ENCODE peak calls at places on chromosomes 13 and 19, in four cellular contexts. One of them, this sample, is unnamed.

GRCh38 chr13:75378301-75378700 is 103.7 kb downstream of the TBC1D4 start:
- DNase-seq in K562: no peak
- DNase-seq in HepG2: no peak
- DNase-seq in A549: no peak
- DNase-seq in this sample: no peak

GRCh38 chr19:7965259-7965841 is 21.9 kb upstream of the TIMM44 start:
- DNase-seq in K562: no peak
- DNase-seq in HepG2: no peak
- DNase-seq in A549: no peak
- DNase-seq in this sample: no peak

GRCh38 chr19:28705008-28705407 is 507.9 kb downstream of the UQCRFS1 start:
- DNase-seq in K562: peak; percentile 19
- DNase-seq in HepG2: peak; percentile 21
- DNase-seq in A549: peak; percentile 58
- DNase-seq in this sample: no peak

GRCh38 chr19:24099829-24100228 is 12.8 kb downstream of the ZNF254 start:
- DNase-seq in K562: no peak
- DNase-seq in HepG2: no peak
- DNase-seq in A549: no peak
- DNase-seq in this sample: no peak

GRCh38 chr13:112651306-112651705 is 38.5 kb upstream of the ATP11A start:
- DNase-seq in K562: no peak
- DNase-seq in HepG2: no peak
- DNase-seq in A549: no peak
- DNase-seq in this sample: no peak

GRCh38 chr13:91158015-91158390 is 189.5 kb upstream of the MIR17HG start:
- DNase-seq in K562: no peak
- DNase-seq in HepG2: no peak
- DNase-seq in A549: no peak
- DNase-seq in this sample: no peak

GRCh38 chr19:55697698-55698097 is 22.7 kb downstream of the EPN1 start:
- DNase-seq in K562: no peak
- DNase-seq in HepG2: no peak
- DNase-seq in A549: no peak
- DNase-seq in this sample: no peak

GRCh38 chr19:8631425-8631819 is 989 bp downstream of the NFILZ start:
- DNase-seq in K562: no peak
- DNase-seq in HepG2: peak; percentile 86
- DNase-seq in A549: peak; percentile 95
- DNase-seq in this sample: no peak

GRCh38 chr19:39282021-39282420 is 13.8 kb downstream of the IFNL2 start:
- DNase-seq in K562: no peak
- DNase-seq in HepG2: no peak
- DNase-seq in A549: no peak
- DNase-seq in this sample: no peak

GRCh38 chr19:47539747-47540311 is 25.0 kb upstream of the NAPA start:
- DNase-seq in K562: no peak
- DNase-seq in HepG2: no peak
- DNase-seq in A549: no peak
- DNase-seq in this sample: no peak

GRCh38 chr19:28577199-28577598 is 635.8 kb downstream of the UQCRFS1 start:
- DNase-seq in K562: no peak
- DNase-seq in HepG2: no peak
- DNase-seq in A549: no peak
- DNase-seq in this sample: no peak

GRCh38 chr13:76885203-76886004 is 801 bp downstream of the KCTD12 start:
- DNase-seq in K562: peak; percentile 11
- DNase-seq in HepG2: no peak
- DNase-seq in A549: peak; percentile 66
- DNase-seq in this sample: peak; percentile 57

GRCh38 chr13:76888421-76888820 is 2.2 kb upstream of the KCTD12 start:
- DNase-seq in K562: no peak
- DNase-seq in HepG2: no peak
- DNase-seq in A549: no peak
- DNase-seq in this sample: no peak

GRCh38 chr13:76886292-76887061 is at the start of gene KCTD12:
- DNase-seq in K562: peak; percentile 52
- DNase-seq in HepG2: no peak
- DNase-seq in A549: peak; percentile 72
- DNase-seq in this sample: peak; percentile 74

GRCh38 chr13:76886005-76886291 is 257 bp downstream of the KCTD12 start:
- DNase-seq in K562: no peak
- DNase-seq in HepG2: no peak
- DNase-seq in A549: no peak
- DNase-seq in this sample: no peak

GRCh38 chr13:76887070-76887563 is 912 bp upstream of the KCTD12 start:
- DNase-seq in K562: no peak
- DNase-seq in HepG2: no peak
- DNase-seq in A549: no peak
- DNase-seq in this sample: peak; percentile 45
- TF ChIP-seq NR3C1 in K562: no peak
- TF ChIP-seq NR3C1 in HepG2: no peak
- TF ChIP-seq NR3C1 in A549: no peak
- TF ChIP-seq NR3C1 in this sample: no peak

DNA sequence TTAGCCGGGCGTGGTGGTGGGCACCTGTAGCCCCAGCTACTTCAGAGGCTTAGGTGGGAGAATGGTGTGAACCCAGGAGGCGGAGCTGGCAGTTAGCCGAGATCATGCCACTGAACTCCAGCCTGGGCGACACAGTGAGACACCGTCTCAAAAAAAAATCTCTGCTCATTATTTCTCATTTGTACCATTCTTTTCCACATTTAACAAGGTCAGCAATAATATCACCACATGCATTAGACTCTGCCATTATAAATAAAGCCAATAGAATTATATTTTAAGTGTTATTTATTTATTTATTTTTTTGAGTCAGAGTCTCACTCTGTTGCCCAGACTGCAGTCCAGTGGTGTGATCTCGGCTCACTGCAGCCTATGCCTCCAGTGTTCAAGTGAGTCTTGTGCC is 24.2 kb downstream of the UGGT2 start:
- DNase-seq in K562: no peak
- DNase-seq in HepG2: no peak
- DNase-seq in A549: no peak
- DNase-seq in this sample: no peak
- TF ChIP-seq NR3C1 in K562: no peak
- TF ChIP-seq NR3C1 in HepG2: no peak
- TF ChIP-seq NR3C1 in A549: no peak
- TF ChIP-seq NR3C1 in this sample: no peak

GRCh38 chr13:106376411-106377112 is 158.9 kb downstream of the EFNB2 start:
- DNase-seq in K562: no peak
- DNase-seq in HepG2: no peak
- DNase-seq in A549: peak; percentile 48
- DNase-seq in this sample: no peak
- TF ChIP-seq NR3C1 in K562: no peak
- TF ChIP-seq NR3C1 in HepG2: no peak
- TF ChIP-seq NR3C1 in A549: no peak
- TF ChIP-seq NR3C1 in this sample: no peak

DNA sequence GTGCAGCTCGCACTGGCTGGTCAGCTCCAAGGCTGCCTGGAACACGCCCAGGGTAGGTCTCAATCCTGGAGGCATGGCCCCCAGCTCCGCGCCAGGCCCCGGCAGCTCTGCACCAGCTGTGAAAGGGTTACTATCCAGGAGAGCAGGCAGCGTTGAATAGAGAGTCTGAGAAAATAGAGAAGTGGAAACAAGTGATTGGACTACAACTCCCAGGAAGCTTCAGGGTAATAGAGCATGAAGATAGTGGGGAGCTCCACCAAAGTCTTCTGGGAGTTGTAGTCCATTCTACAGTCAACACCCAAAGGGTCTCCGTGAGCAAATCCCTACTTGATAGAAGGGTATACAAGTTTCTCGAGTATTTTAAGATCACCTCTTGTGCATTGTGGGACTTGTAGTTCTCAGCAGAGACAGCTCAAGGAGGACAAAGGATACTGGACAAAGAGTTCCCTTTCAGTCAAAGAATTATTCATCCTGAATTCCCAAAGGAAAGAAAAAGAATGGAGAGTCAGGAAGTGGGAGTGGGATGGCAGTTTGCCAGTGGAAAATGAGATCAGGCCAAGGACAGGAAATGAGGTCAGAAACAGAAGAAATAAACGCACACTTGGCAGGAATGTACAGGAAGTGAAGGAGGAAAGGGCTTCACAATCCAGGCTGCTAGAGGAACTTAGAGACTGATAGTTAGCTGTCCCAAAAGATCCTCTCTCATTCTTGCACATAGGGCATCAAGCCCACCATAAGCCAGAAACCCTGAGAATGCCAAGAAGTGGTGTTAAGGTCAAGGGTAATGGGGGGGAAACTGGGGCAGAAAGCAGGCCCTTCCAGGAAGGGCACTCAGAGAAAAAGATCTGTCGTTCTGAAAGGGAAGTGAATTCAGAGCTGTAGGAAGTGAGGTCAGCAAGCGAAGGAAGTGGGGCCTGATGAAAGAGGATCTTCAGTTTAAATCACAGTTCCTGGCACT is 5.5 kb upstream of the MAMSTR start:
- DNase-seq in K562: peak; percentile 79
- DNase-seq in HepG2: no peak
- DNase-seq in A549: peak; percentile 84
- DNase-seq in this sample: no peak
- TF ChIP-seq NR3C1 in K562: no peak
- TF ChIP-seq NR3C1 in HepG2: no peak
- TF ChIP-seq NR3C1 in A549: no peak
- TF ChIP-seq NR3C1 in this sample: no peak

GRCh38 chr19:48997972-48998371 is 4.3 kb downstream of the RUVBL2 start:
- DNase-seq in K562: peak; percentile 69
- DNase-seq in HepG2: peak; percentile 73
- DNase-seq in A549: peak; percentile 85
- DNase-seq in this sample: peak; percentile 92
- TF ChIP-seq NR3C1 in K562: no peak
- TF ChIP-seq NR3C1 in HepG2: no peak
- TF ChIP-seq NR3C1 in A549: no peak
- TF ChIP-seq NR3C1 in this sample: no peak

DNA sequence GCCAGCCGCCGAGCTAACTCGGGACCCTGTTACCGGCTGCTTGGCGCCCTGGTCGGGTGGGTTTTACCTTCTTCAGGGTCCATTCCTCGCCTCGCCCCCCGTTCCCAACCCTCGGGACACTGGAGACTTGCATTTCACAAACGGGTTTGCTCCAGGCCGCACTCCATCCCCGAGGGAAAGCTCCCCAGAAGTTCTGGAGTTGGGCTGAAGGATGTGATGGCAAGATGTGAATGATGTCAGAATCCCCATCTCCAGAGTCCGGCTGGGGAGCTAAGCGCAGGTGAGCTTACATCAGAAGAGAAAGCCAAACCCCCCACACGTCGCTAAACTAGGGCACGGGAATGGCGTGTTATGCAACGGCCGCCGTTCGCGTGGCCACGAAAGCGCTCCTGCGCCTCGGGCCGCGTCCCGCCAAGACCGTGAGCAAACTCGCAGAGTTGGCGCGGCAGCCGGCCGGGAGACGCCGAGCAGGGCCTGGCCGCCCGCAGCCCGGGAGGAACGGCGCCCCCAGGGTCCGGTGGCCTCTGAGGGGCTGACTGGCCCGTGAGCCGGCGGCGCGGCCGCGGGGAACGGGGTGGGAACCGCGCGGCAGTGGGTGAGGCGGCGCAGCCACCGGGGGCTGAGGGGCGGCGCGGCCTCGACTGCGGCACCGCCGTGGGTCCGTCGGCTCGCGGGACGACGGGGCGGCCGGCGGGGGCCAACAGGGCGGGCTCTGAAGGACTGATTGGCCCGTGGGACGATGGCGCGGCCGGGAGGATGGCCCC is 1.1 kb downstream of the LATS2 start:
- DNase-seq in K562: no peak
- DNase-seq in HepG2: no peak
- DNase-seq in A549: peak; percentile 45
- DNase-seq in this sample: peak; percentile 28
- TF ChIP-seq NR3C1 in K562: no peak
- TF ChIP-seq NR3C1 in HepG2: no peak
- TF ChIP-seq NR3C1 in A549: no peak
- TF ChIP-seq NR3C1 in this sample: no peak

GRCh38 chr13:59566544-59566943 is 597.2 kb downstream of the DIAPH3 start:
- DNase-seq in K562: no peak
- DNase-seq in HepG2: no peak
- DNase-seq in A549: no peak
- DNase-seq in this sample: no peak
- TF ChIP-seq NR3C1 in K562: no peak
- TF ChIP-seq NR3C1 in HepG2: no peak
- TF ChIP-seq NR3C1 in A549: no peak
- TF ChIP-seq NR3C1 in this sample: no peak

GRCh38 chr13:73058432-73058740 is 419 bp upstream of the KLF5 start:
- DNase-seq in K562: no peak
- DNase-seq in HepG2: no peak
- DNase-seq in A549: no peak
- DNase-seq in this sample: no peak

GRCh38 chr13:73058741-73059459 is at the start of gene KLF5:
- DNase-seq in K562: peak; percentile 98
- DNase-seq in HepG2: peak; percentile 85
- DNase-seq in A549: peak; percentile 97
- DNase-seq in this sample: peak; percentile 99

GRCh38 chr13:73054712-73055111 is 4.1 kb upstream of the KLF5 start:
- DNase-seq in K562: no peak
- DNase-seq in HepG2: no peak
- DNase-seq in A549: no peak
- DNase-seq in this sample: no peak

GRCh38 chr13:73057284-73058025 is 1.4 kb upstream of the KLF5 start:
- DNase-seq in K562: no peak
- DNase-seq in HepG2: no peak
- DNase-seq in A549: no peak
- DNase-seq in this sample: no peak

GRCh38 chr13:73056054-73056962 is 2.5 kb upstream of the KLF5 start:
- DNase-seq in K562: no peak
- DNase-seq in HepG2: peak; percentile 70
- DNase-seq in A549: peak; percentile 76
- DNase-seq in this sample: no peak
- TF ChIP-seq NR3C1 in K562: no peak
- TF ChIP-seq NR3C1 in HepG2: no peak
- TF ChIP-seq NR3C1 in A549: no peak
- TF ChIP-seq NR3C1 in this sample: no peak

DNA sequence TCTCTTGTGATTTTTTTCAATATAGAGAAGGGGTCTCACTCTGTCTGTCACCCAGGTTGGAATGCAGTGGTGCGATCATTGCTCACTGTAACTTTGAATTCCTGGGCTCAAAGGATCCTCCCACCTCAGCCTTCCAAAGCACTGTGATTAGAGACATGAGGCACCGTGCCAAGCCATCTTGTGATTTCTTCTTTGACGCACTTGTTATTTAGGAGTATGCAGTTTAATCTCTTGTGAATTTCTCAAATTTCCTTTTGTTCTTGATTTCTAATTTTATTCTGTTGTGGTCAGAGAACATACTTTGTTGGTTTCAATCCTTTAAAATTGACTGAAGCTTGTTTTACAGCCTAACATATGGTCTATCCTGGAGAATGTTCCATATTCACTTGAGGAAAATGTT is 14.5 kb downstream of the IPO5 start:
- DNase-seq in K562: no peak
- DNase-seq in HepG2: no peak
- DNase-seq in A549: no peak
- DNase-seq in this sample: no peak
- TF ChIP-seq NR3C1 in K562: no peak
- TF ChIP-seq NR3C1 in HepG2: no peak
- TF ChIP-seq NR3C1 in A549: no peak
- TF ChIP-seq NR3C1 in this sample: no peak

GRCh38 chr13:51935326-51936171 is 73.8 kb downstream of the CCDC70 start:
- DNase-seq in K562: peak; percentile 26
- DNase-seq in HepG2: no peak
- DNase-seq in A549: peak; percentile 29
- DNase-seq in this sample: peak; percentile 63
- TF ChIP-seq NR3C1 in K562: no peak
- TF ChIP-seq NR3C1 in HepG2: no peak
- TF ChIP-seq NR3C1 in A549: no peak
- TF ChIP-seq NR3C1 in this sample: no peak